ENCODE peak calls at places on chromosomes 16 and 17, in eight cellular contexts. S, H, B, F, T, J, Y and D are unnamed samples. For H3K4me1, the result is how much of the 10 kb centered on the place peaks cover.

GRCh38 chr16:68696514-68696913 is 40.6 kb upstream of the CDH1 start:
- DNase-seq in Y (no peak), T (no peak), B (no peak), H (no peak), F (no peak), J (no peak), S (no peak), D (no peak)

GRCh38 chr16:87560428-87561199 is 41.7 kb upstream of the JPH3 start:
- DNase-seq in B (no peak), Y (peak), H (peak), J (no peak), T (no peak), S (peak), F (no peak), D (peak)

GRCh38 chr16:16059895-16060590 is 110.6 kb downstream of the ABCC1 start:
- DNase-seq in Y (no peak), J (no peak), B (no peak), H (peak), S (no peak), T (no peak), F (no peak), D (no peak)

GRCh38 chr17:43900858-43901754 is 6.2 kb downstream of the MPP2 start:
- DNase-seq in J (no peak), T (no peak), Y (peak), B (no peak), S (peak), F (no peak), H (no peak), D (no peak)

GRCh38 chr17:37465058-37465616 is 24.6 kb upstream of the DUSP14 start:
- DNase-seq in T (peak), B (no peak), J (no peak), H (no peak), S (no peak), F (no peak), Y (no peak), D (no peak)

GRCh38 chr17:29376667-29377268 is 13.4 kb upstream of the TAOK1 start:
- DNase-seq in H (no peak), T (peak), B (no peak), Y (peak), F (no peak), S (peak), J (no peak), D (no peak)

GRCh38 chr16:70680495-70681381 is 5.1 kb downstream of the MTSS2 start:
- DNase-seq in J (no peak), B (no peak), S (no peak), H (no peak), F (peak), Y (no peak), T (no peak), D (no peak)

GRCh38 chr17:61219460-61219859 is 180.2 kb upstream of the TBX2 start:
- DNase-seq in B (no peak), H (no peak), Y (no peak), S (no peak), F (no peak), J (no peak), T (no peak), D (peak)

GRCh38 chr17:9974460-9975381 is 69.7 kb upstream of the RCVRN start:
- DNase-seq in S (no peak), H (no peak), F (no peak), B (no peak), Y (no peak), J (no peak), T (no peak), D (no peak)

GRCh38 chr17:73415782-73416181 is 104.0 kb upstream of the CDC42EP4 start:
- DNase-seq in F (no peak), S (no peak), T (no peak), Y (no peak), B (no peak), J (no peak), H (no peak), D (no peak)

GRCh38 chr17:8185580-8186445 is 4.2 kb downstream of the BORCS6 start:
- DNase-seq in H (peak), T (peak), Y (peak), B (no peak), J (no peak), S (peak), F (peak), D (peak)

GRCh38 chr16:26198221-26198620 is 506.5 kb downstream of the HS3ST4 start:
- DNase-seq in J (no peak), B (no peak), T (no peak), Y (no peak), S (no peak), F (no peak), H (no peak), D (no peak)

GRCh38 chr16:56742030-56742984 is 12.4 kb downstream of the NUP93 start:
- DNase-seq in Y (no peak), H (no peak), T (peak), B (peak), S (no peak), F (no peak), J (no peak), D (no peak)

GRCh38 chr17:4786516-4786915 is 352 bp upstream of the VMO1 start:
- DNase-seq in Y (no peak), F (no peak), B (no peak), J (no peak), T (no peak), H (no peak), S (no peak), D (no peak)

GRCh38 chr17:59425085-59425901 is 93.8 kb downstream of the YPEL2 start:
- DNase-seq in B (no peak), J (no peak), H (no peak), S (no peak), Y (no peak), F (peak), T (no peak), D (peak)

GRCh38 chr17:69728816-69729215 is 314.3 kb downstream of the MAP2K6 start:
- DNase-seq in S (no peak), B (no peak), F (no peak), T (no peak), H (no peak), Y (no peak), J (no peak), D (no peak)

GRCh38 chr17:28384281-28385036 is 13.0 kb downstream of the SARM1 start:
- DNase-seq in Y (peak), B (no peak), F (peak), T (no peak), S (no peak), J (no peak), H (peak), D (peak)

GRCh38 chr17:82775033-82775823 is 23.4 kb downstream of the TBCD start:
- DNase-seq in F (peak), H (peak), S (peak), T (no peak), Y (peak), B (no peak), J (no peak), D (no peak)
- TF ChIP-seq CTCF in F (peak), H (peak), S (peak), T (peak), Y (peak), B (peak), J (peak), D (peak)

DNA sequence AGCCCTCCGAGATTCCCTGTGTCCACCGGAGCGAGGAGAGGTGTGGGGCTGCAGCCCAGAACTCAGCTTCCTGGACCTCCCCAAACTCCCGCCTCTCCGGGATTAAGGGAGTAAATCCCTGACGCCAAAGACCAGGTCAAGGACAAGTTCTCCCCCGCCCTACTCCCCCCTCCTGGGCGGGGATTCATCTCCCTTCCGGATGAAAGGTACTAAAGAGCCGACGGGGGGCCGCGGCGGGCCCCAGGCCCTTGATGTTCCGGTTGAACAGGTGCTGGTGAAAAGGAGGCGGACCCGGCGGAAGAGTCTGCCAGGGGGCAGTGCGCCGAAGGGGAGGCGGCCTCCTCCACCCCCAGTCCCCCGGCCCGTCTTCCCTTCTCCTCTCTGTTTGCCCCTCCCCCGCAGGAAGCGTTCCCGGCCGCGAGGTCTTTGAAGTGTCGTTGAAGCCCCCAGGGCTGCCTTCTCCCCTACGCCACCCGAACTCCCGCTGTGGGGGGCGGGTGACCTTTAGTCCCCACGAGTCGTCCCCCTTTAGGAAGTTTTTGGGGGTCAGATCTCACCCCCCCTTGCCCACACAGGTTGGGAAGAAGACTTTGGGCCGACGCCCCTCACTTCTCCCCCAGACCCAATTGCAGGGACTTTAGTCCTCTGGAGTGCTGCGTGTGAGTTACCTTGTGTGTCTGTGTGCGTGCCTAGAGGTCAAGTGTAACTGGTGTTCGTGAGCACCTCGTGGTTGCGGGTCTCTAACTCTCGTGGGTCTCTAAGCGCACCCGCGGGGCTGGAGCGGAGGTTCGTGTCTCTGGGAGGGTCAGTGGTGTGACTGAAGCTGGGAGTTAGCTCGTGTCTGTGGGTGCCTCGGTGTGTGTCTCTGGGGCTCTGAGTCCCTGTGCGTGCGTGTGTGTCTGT is 1.1 kb upstream of the MLLT6 start:
- DNase-seq in S (no peak), F (peak), T (no peak), H (peak), J (no peak), Y (peak), B (no peak), D (peak)
- H3K4me1 ChIP-seq in S (under half), F (under half), T (under half), H (under half), J (under half), Y (under half), B (under half), D (under half)

GRCh38 chr17:66373944-66374817 is 71.8 kb downstream of the PRKCA start:
- DNase-seq in H (no peak), J (no peak), B (no peak), S (no peak), Y (no peak), F (no peak), T (no peak), D (no peak)
- TF ChIP-seq CTCF in H (no peak), J (no peak), B (no peak), S (no peak), Y (no peak), F (no peak), T (no peak), D (no peak)

DNA sequence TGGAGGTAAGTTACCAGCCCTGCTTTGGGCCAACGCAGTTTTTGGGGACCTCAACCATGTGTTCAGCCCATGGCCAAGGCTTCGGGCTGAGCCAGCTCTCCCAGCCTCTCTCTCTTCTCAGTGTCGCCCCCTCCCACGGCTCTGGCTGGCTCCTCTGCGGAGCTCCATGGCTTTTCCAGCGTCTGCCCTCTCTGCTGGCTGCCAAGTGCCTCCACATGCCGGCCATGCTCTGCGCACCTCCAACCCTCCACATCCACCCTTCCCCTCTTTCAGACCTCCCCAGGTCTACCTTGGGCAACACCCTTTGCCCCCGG is 23.2 kb downstream of the COTL1 start:
- DNase-seq in J (no peak), S (no peak), T (no peak), H (no peak), Y (no peak), B (no peak), F (peak), D (no peak)
- H3K4me1 ChIP-seq in J (under half), S (under half), T (under half), H (under half), Y (under half), B (under half), F (under half), D (under half)

GRCh38 chr16:2473999-2474876 is 689 bp upstream of the TBC1D24 start:
- DNase-seq in B (no peak), S (peak), F (peak), Y (peak), T (peak), J (no peak), H (peak), D (no peak)
- TF ChIP-seq CTCF in B (no peak), S (peak), F (peak), Y (peak), T (no peak), J (peak), H (peak), D (no peak)

GRCh38 chr16:80807916-80808315 is 3.5 kb upstream of the CDYL2 start:
- DNase-seq in S (no peak), H (no peak), F (no peak), Y (no peak), B (no peak), J (no peak), T (no peak), D (no peak)
- H3K4me1 ChIP-seq in S (under half), H (under half), F (under half), Y (under half), B (under half), J (under half), T (under half), D (under half)

GRCh38 chr16:85172465-85173071 is 60.3 kb upstream of the CIBAR2 start:
- DNase-seq in J (peak), F (peak), T (no peak), B (no peak), H (no peak), Y (peak), S (peak), D (no peak)

GRCh38 chr16:85173981-85174751 is 61.9 kb upstream of the CIBAR2 start:
- DNase-seq in B (no peak), Y (no peak), J (peak), S (peak), T (peak), H (peak), F (peak), D (no peak)

GRCh38 chr16:85171809-85172464 is 59.7 kb upstream of the CIBAR2 start:
- DNase-seq in H (no peak), Y (no peak), J (no peak), S (no peak), T (no peak), B (no peak), F (peak), D (no peak)

GRCh38 chr16:85174871-85175723 is 62.8 kb upstream of the CIBAR2 start:
- DNase-seq in Y (no peak), S (no peak), H (no peak), T (no peak), B (no peak), F (no peak), J (no peak), D (no peak)

GRCh38 chr16:85173077-85173980 is 61.1 kb upstream of the CIBAR2 start:
- DNase-seq in B (peak), J (peak), F (peak), S (peak), H (no peak), Y (no peak), T (peak), D (no peak)
- TF ChIP-seq CTCF in B (no peak), J (no peak), F (no peak), S (no peak), H (no peak), Y (peak), T (no peak), D (no peak)